ENCODE peak calls at places on chromosomes 1 and 21, in five cellular contexts. One of them, this sample, is unnamed.

GRCh38 chr1:25999419-25999818 is 1.6 kb upstream of the PAFAH2 start:
- DNase-seq in endodermal cell: no peak
- DNase-seq in cardiac muscle cell: no peak
- DNase-seq in left ventricle myocardium inferior: no peak
- DNase-seq in right lobe of liver: no peak
- DNase-seq in this sample: no peak

GRCh38 chr1:65109515-65109914 is 38.5 kb upstream of the AK4 start:
- DNase-seq in right lobe of liver: no peak
- DNase-seq in cardiac muscle cell: no peak
- DNase-seq in endodermal cell: no peak
- DNase-seq in left ventricle myocardium inferior: no peak
- DNase-seq in this sample: no peak

GRCh38 chr1:18651727-18652126 is 21.1 kb downstream of the PAX7 start:
- DNase-seq in right lobe of liver: no peak
- DNase-seq in cardiac muscle cell: no peak
- DNase-seq in endodermal cell: peak; percentile 93
- DNase-seq in left ventricle myocardium inferior: no peak
- DNase-seq in this sample: no peak

GRCh38 chr1:61709908-61710289 is 15.0 kb downstream of the TM2D1 start:
- DNase-seq in endodermal cell: no peak
- DNase-seq in left ventricle myocardium inferior: no peak
- DNase-seq in right lobe of liver: no peak
- DNase-seq in cardiac muscle cell: no peak
- DNase-seq in this sample: no peak

GRCh38 chr1:162689745-162690671 is 57.7 kb downstream of the DDR2 start:
- DNase-seq in cardiac muscle cell: no peak
- DNase-seq in endodermal cell: no peak
- DNase-seq in left ventricle myocardium inferior: no peak
- DNase-seq in right lobe of liver: peak; percentile 66
- DNase-seq in this sample: peak; percentile 26

GRCh38 chr1:150575072-150575489 is 4.3 kb downstream of the MCL1 start:
- DNase-seq in right lobe of liver: no peak
- DNase-seq in left ventricle myocardium inferior: no peak
- DNase-seq in cardiac muscle cell: peak; percentile 36
- DNase-seq in endodermal cell: no peak
- DNase-seq in this sample: no peak

GRCh38 chr1:228902781-228903572 is 167.7 kb downstream of the RHOU start:
- DNase-seq in right lobe of liver: peak; percentile 87
- DNase-seq in left ventricle myocardium inferior: peak; percentile 64
- DNase-seq in endodermal cell: peak; percentile 27
- DNase-seq in cardiac muscle cell: peak; percentile 99
- DNase-seq in this sample: peak; percentile 78

GRCh38 chr21:34598931-34599400 is 15.9 kb downstream of the RCAN1 start:
- DNase-seq in right lobe of liver: no peak
- DNase-seq in cardiac muscle cell: no peak
- DNase-seq in left ventricle myocardium inferior: no peak
- DNase-seq in endodermal cell: no peak
- DNase-seq in this sample: no peak

GRCh38 chr1:89130716-89131115 is 4.8 kb upstream of the GBP2 start:
- DNase-seq in endodermal cell: no peak
- DNase-seq in left ventricle myocardium inferior: no peak
- DNase-seq in right lobe of liver: no peak
- DNase-seq in cardiac muscle cell: peak; percentile 31
- DNase-seq in this sample: no peak

GRCh38 chr1:67429011-67429527 is 1.1 kb downstream of the SERBP1 start:
- DNase-seq in endodermal cell: no peak
- DNase-seq in left ventricle myocardium inferior: no peak
- DNase-seq in cardiac muscle cell: peak; percentile 26
- DNase-seq in right lobe of liver: no peak
- DNase-seq in this sample: peak; percentile 11

GRCh38 chr1:45619149-45619921 is 4.5 kb downstream of the CCDC17 start:
- DNase-seq in endodermal cell: peak; percentile 58
- DNase-seq in cardiac muscle cell: no peak
- DNase-seq in right lobe of liver: no peak
- DNase-seq in left ventricle myocardium inferior: no peak
- DNase-seq in this sample: no peak

GRCh38 chr1:118151312-118151937 is 33.6 kb downstream of the SPAG17 start:
- DNase-seq in right lobe of liver: no peak
- DNase-seq in left ventricle myocardium inferior: no peak
- DNase-seq in cardiac muscle cell: peak; percentile 78
- DNase-seq in endodermal cell: peak; percentile 83
- DNase-seq in this sample: no peak

GRCh38 chr1:169874229-169874628 is 19.5 kb downstream of the SCYL3 start:
- DNase-seq in left ventricle myocardium inferior: no peak
- DNase-seq in cardiac muscle cell: peak; percentile 33
- DNase-seq in endodermal cell: no peak
- DNase-seq in right lobe of liver: no peak
- DNase-seq in this sample: no peak

GRCh38 chr1:66437136-66437401 is 96.9 kb upstream of the SGIP1 start:
- DNase-seq in endodermal cell: no peak
- DNase-seq in cardiac muscle cell: no peak
- DNase-seq in left ventricle myocardium inferior: no peak
- DNase-seq in right lobe of liver: no peak
- DNase-seq in this sample: no peak

GRCh38 chr1:156816561-156817328 is at the start of gene SH2D2A:
- DNase-seq in left ventricle myocardium inferior: no peak
- DNase-seq in endodermal cell: no peak
- DNase-seq in cardiac muscle cell: peak; percentile 83
- DNase-seq in right lobe of liver: no peak
- DNase-seq in this sample: peak; percentile 45

GRCh38 chr21:46150491-46151121 is 4.8 kb downstream of the FTCD start:
- DNase-seq in cardiac muscle cell: no peak
- DNase-seq in endodermal cell: peak; percentile 44
- DNase-seq in left ventricle myocardium inferior: no peak
- DNase-seq in right lobe of liver: peak; percentile 60
- DNase-seq in this sample: no peak

GRCh38 chr1:110648405-110648804 is 26.3 kb downstream of the KCNA3 start:
- DNase-seq in endodermal cell: no peak
- DNase-seq in left ventricle myocardium inferior: no peak
- DNase-seq in right lobe of liver: no peak
- DNase-seq in cardiac muscle cell: no peak
- DNase-seq in this sample: no peak

GRCh38 chr1:110645172-110645571 is 29.6 kb downstream of the KCNA3 start:
- DNase-seq in cardiac muscle cell: no peak
- DNase-seq in right lobe of liver: no peak
- DNase-seq in left ventricle myocardium inferior: no peak
- DNase-seq in endodermal cell: no peak
- DNase-seq in this sample: no peak

GRCh38 chr1:110647254-110647891 is 27.4 kb downstream of the KCNA3 start:
- DNase-seq in left ventricle myocardium inferior: no peak
- DNase-seq in endodermal cell: no peak
- DNase-seq in right lobe of liver: no peak
- DNase-seq in cardiac muscle cell: peak; percentile 83
- DNase-seq in this sample: no peak

GRCh38 chr1:110645962-110646735 is 28.6 kb downstream of the KCNA3 start:
- DNase-seq in cardiac muscle cell: peak; percentile 77
- DNase-seq in left ventricle myocardium inferior: no peak
- DNase-seq in endodermal cell: no peak
- DNase-seq in right lobe of liver: no peak
- DNase-seq in this sample: no peak

DNA sequence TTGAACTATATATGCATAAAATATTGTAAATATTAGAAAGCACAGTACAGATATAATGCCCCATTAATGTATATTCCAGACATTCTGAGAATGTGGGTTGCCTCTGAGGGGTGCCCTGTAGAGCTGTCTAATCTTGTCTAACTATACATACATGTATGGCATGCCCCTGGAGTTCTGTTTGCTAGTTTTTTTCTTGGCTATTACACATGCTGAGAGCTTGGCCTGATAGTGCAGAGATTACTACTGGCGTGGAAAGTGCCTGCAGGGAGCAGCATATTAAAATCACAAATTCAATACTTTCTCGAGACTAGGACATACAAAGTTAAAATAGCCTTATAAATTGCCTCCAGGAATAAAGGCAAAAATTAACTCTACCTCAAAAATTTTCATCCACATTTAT is 24.1 kb downstream of the KCNA3 start:
- DNase-seq in right lobe of liver: no peak
- DNase-seq in endodermal cell: no peak
- DNase-seq in left ventricle myocardium inferior: no peak
- DNase-seq in cardiac muscle cell: no peak
- DNase-seq in this sample: no peak
- H3K4me1 ChIP-seq in right lobe of liver: no peaks in the 10 kb centered on the region
- H3K4me1 ChIP-seq in endodermal cell: no peaks in the 10 kb centered on the region
- H3K4me1 ChIP-seq in left ventricle myocardium inferior: peaks cover 16% of the 10 kb centered on the region
- H3K4me1 ChIP-seq in cardiac muscle cell: no peaks in the 10 kb centered on the region
- H3K4me1 ChIP-seq in this sample: peaks cover 20% of the 10 kb centered on the region

GRCh38 chr1:165134431-165134830 is 222.1 kb downstream of the LMX1A start:
- DNase-seq in right lobe of liver: no peak
- DNase-seq in endodermal cell: no peak
- DNase-seq in cardiac muscle cell: no peak
- DNase-seq in left ventricle myocardium inferior: no peak
- DNase-seq in this sample: no peak

GRCh38 chr1:165143437-165144065 is 213.0 kb downstream of the LMX1A start:
- DNase-seq in cardiac muscle cell: peak; percentile 4
- DNase-seq in right lobe of liver: no peak
- DNase-seq in left ventricle myocardium inferior: no peak
- DNase-seq in endodermal cell: peak; percentile 82
- DNase-seq in this sample: no peak

GRCh38 chr1:165138960-165139359 is 217.6 kb downstream of the LMX1A start:
- DNase-seq in right lobe of liver: no peak
- DNase-seq in cardiac muscle cell: no peak
- DNase-seq in endodermal cell: no peak
- DNase-seq in left ventricle myocardium inferior: no peak
- DNase-seq in this sample: no peak

DNA sequence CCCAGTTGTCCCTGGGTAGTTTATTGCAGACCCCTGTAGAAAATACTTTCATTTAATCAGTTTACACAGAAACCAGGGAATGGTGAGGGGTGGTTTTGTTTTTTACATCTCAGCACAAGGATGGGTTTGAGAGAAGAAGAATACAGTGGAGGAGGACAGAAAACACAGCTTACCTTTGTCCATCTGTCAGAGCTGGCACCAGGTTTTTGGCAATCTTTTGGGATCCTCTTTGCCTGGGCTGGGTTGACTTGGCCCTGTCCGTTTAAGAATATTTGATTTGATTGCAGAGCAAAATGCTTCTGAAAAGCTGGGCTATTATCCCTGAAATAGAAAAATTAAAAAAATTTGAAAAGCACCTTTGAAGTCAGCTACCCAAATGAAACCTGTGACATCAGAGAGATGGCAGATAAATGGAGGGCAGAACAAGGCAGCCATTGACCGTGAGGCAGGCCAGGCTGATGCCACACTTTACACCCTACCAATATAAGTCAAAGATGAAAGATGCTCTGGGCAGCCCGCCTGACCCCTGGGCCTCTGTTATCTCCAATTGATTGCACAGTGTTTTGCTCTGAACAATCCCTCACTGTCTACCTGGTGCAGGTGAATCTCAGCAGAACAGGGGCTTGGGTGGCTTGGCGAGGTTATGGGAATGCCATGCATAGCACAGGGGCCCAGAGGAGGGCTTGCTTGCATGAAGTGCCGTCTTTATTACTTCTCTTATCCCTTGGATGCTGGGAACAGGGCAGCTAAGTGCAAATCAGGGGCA is 218.8 kb downstream of the LMX1A start:
- DNase-seq in cardiac muscle cell: no peak
- DNase-seq in endodermal cell: no peak
- DNase-seq in left ventricle myocardium inferior: no peak
- DNase-seq in right lobe of liver: no peak
- DNase-seq in this sample: no peak
- H3K27me3 ChIP-seq in cardiac muscle cell: peaks cover 61% of the 10 kb centered on the region
- H3K27me3 ChIP-seq in endodermal cell: peaks cover 39% of the 10 kb centered on the region
- H3K27me3 ChIP-seq in left ventricle myocardium inferior: peaks cover 99% of the 10 kb centered on the region
- H3K27me3 ChIP-seq in right lobe of liver: no peaks in the 10 kb centered on the region
- H3K27me3 ChIP-seq in this sample: peaks cover 9% of the 10 kb centered on the region

GRCh38 chr1:107965112-107965991 is at the start of gene VAV3:
- DNase-seq in endodermal cell: peak; percentile 96
- DNase-seq in left ventricle myocardium inferior: peak; percentile 82
- DNase-seq in cardiac muscle cell: peak; percentile 79
- DNase-seq in right lobe of liver: peak; percentile 82
- DNase-seq in this sample: peak; percentile 75
- TF ChIP-seq CTCF in endodermal cell: peak; percentile 59
- TF ChIP-seq CTCF in left ventricle myocardium inferior: peak; percentile 17
- TF ChIP-seq CTCF in cardiac muscle cell: peak; percentile 30
- TF ChIP-seq CTCF in right lobe of liver: no peak
- TF ChIP-seq CTCF in this sample: peak; percentile 28

GRCh38 chr21:36696390-36696639 is 2.6 kb upstream of the SIM2 start:
- DNase-seq in cardiac muscle cell: no peak
- DNase-seq in right lobe of liver: no peak
- DNase-seq in left ventricle myocardium inferior: no peak
- DNase-seq in endodermal cell: peak; percentile 61
- DNase-seq in this sample: no peak
- H3K4me1 ChIP-seq in cardiac muscle cell: peaks cover 16% of the 10 kb centered on the region
- H3K4me1 ChIP-seq in right lobe of liver: no peaks in the 10 kb centered on the region
- H3K4me1 ChIP-seq in left ventricle myocardium inferior: peaks cover 65% of the 10 kb centered on the region
- H3K4me1 ChIP-seq in endodermal cell: no peaks in the 10 kb centered on the region
- H3K4me1 ChIP-seq in this sample: peaks cover 66% of the 10 kb centered on the region

GRCh38 chr1:3082051-3082450 is 13.0 kb downstream of the PRDM16 start:
- DNase-seq in left ventricle myocardium inferior: no peak
- DNase-seq in cardiac muscle cell: no peak
- DNase-seq in endodermal cell: no peak
- DNase-seq in right lobe of liver: no peak
- DNase-seq in this sample: no peak
- H3K27me3 ChIP-seq in left ventricle myocardium inferior: peaks cover 14% of the 10 kb centered on the region
- H3K27me3 ChIP-seq in cardiac muscle cell: no peaks in the 10 kb centered on the region
- H3K27me3 ChIP-seq in endodermal cell: peaks cover 8% of the 10 kb centered on the region
- H3K27me3 ChIP-seq in right lobe of liver: no peaks in the 10 kb centered on the region
- H3K27me3 ChIP-seq in this sample: peaks cover 6% of the 10 kb centered on the region